ENCODE peak calls at places on chromosomes 7 and 10, in six cellular contexts. U is activated CD4-positive, CD25-positive, alpha-beta regulatory T cell; P is thyroid gland; C is RWPE1; L is IMR-90; A is memory B cell. E is an unnamed sample.

GRCh38 chr7:44761207-44762161 is 12.8 kb downstream of the ZMIZ2 start:
- DNase-seq in U (no peak), P (no peak), C (peak), L (no peak), A (no peak), E (no peak)

GRCh38 chr10:110822708-110823291 is 48.9 kb upstream of the PDCD4 start:
- DNase-seq in U (no peak), P (peak), C (no peak), L (no peak), A (no peak), E (no peak)

GRCh38 chr10:31099664-31100063 is 68.0 kb upstream of the ZNF438 start:
- DNase-seq in U (no peak), P (no peak), C (peak), L (peak), A (no peak), E (no peak)

GRCh38 chr10:93062499-93063216 is 2.1 kb downstream of the CYP26C1 start:
- DNase-seq in U (no peak), P (peak), C (no peak), L (peak), A (no peak), E (peak)

GRCh38 chr10:34303022-34303421 is 512.1 kb downstream of the PARD3 start:
- DNase-seq in U (no peak), P (no peak), C (no peak), L (no peak), A (no peak), E (no peak)

GRCh38 chr7:123367508-123368122 is 166.8 kb downstream of the IQUB start:
- DNase-seq in U (no peak), P (peak), C (peak), L (no peak), A (no peak), E (peak)

GRCh38 chr10:46028584-46029570 is 1.5 kb downstream of the NCOA4 start:
- DNase-seq in U (no peak), P (no peak), C (peak), L (peak), A (no peak), E (peak)

GRCh38 chr7:2870471-2870941 is 26.4 kb upstream of the GNA12 start:
- DNase-seq in U (no peak), P (peak), C (peak), L (peak), A (peak), E (peak)

GRCh38 chr10:80407836-80408197 is 534 bp upstream of the PRXL2A start:
- DNase-seq in U (no peak), P (peak), C (no peak), L (no peak), A (peak), E (no peak)

GRCh38 chr10:95832216-95833037 is 75.3 kb upstream of the CC2D2B start:
- DNase-seq in U (peak), P (no peak), C (no peak), L (no peak), A (peak), E (no peak)

GRCh38 chr7:13990319-13990983 is 985 bp upstream of the ETV1 start:
- DNase-seq in U (no peak), P (peak), C (peak), L (peak), A (no peak), E (peak)

GRCh38 chr10:36489181-36489927 is 636.0 kb upstream of the ANKRD30A start:
- DNase-seq in U (no peak), P (peak), C (no peak), L (peak), A (no peak), E (no peak)

GRCh38 chr7:96034940-96035727 is 262.8 kb downstream of the DYNC1I1 start:
- DNase-seq in U (no peak), P (no peak), C (no peak), L (no peak), A (no peak), E (no peak)

GRCh38 chr7:12066561-12066960 is 144.5 kb upstream of the TMEM106B start:
- DNase-seq in U (no peak), P (no peak), C (peak), L (peak), A (no peak), E (no peak)

GRCh38 chr10:54800677-54801480 is at the start of gene PCDH15:
- DNase-seq in U (no peak), P (peak), C (peak), L (no peak), A (no peak), E (no peak)

E was measured in HL-60.